ENCODE peak calls at places on chromosome 6, in four cellular contexts. L, J, K and U are unnamed samples.

GRCh38 chr6:142118926-142119325 is 13.8 kb upstream of the GJE1 start:
- DNase-seq in L (no peak), K (no peak), J (peak; percentile 23), U (no peak)

GRCh38 chr6:43779864-43780260 is 9.9 kb downstream of the VEGFA start:
- DNase-seq in J (no peak), L (no peak), K (no peak), U (no peak)

GRCh38 chr6:153162646-153163045 is 31.6 kb upstream of the RGS17 start:
- DNase-seq in K (no peak), J (peak; percentile 43), L (no peak), U (no peak)

GRCh38 chr6:155132617-155133016 is 131.2 kb upstream of the CLDN20 start:
- DNase-seq in J (no peak), K (no peak), L (no peak), U (no peak)

GRCh38 chr6:143759666-143760065 is 81.9 kb downstream of the PHACTR2 start:
- DNase-seq in K (no peak), L (no peak), J (peak; percentile 41), U (no peak)

GRCh38 chr6:87483929-87484328 is 11.2 kb downstream of the SLC35A1 start:
- DNase-seq in L (peak; percentile 89), J (peak; percentile 43), K (peak; percentile 80), U (peak; percentile 94)

GRCh38 chr6:112620832-112621569 is 273.9 kb downstream of the RFPL4B start:
- DNase-seq in L (no peak), J (peak; percentile 79), K (no peak), U (no peak)

GRCh38 chr6:3367630-3368029 is 89.2 kb downstream of the SLC22A23 start:
- DNase-seq in L (no peak), J (no peak), K (no peak), U (no peak)

GRCh38 chr6:58198301-58198700 is 880.9 kb downstream of the PRIM2 start:
- DNase-seq in K (no peak), L (no peak), J (no peak), U (no peak)

GRCh38 chr6:151391021-151391470 is 313 bp downstream of the ZBTB2 start:
- DNase-seq in K (no peak), L (peak; percentile 71), J (peak; percentile 60), U (peak; percentile 85)

GRCh38 chr6:149162924-149163323 is 154.6 kb upstream of the TAB2 start:
- DNase-seq in L (no peak), J (no peak), K (no peak), U (no peak)

GRCh38 chr6:81696505-81696904 is 56.0 kb downstream of the TENT5A start:
- DNase-seq in L (no peak), J (peak; percentile 33), K (no peak), U (no peak)

GRCh38 chr6:163392533-163392932 is 22.0 kb upstream of the QKI start:
- DNase-seq in L (no peak), J (peak; percentile 33), K (no peak), U (peak; percentile 26)

GRCh38 chr6:15360300-15360699 is 114.4 kb downstream of the JARID2 start:
- DNase-seq in J (no peak), L (no peak), K (no peak), U (no peak)

GRCh38 chr6:48962041-48962440 is 501.0 kb downstream of the MMUT start:
- DNase-seq in K (no peak), L (no peak), J (no peak), U (no peak)

GRCh38 chr6:37582309-37582708 is 82.6 kb upstream of the CCDC167 start:
- DNase-seq in K (no peak), J (no peak), L (no peak), U (peak; percentile 34)

GRCh38 chr6:37260063-37260843 is 2.3 kb upstream of the TMEM217 start:
- DNase-seq in J (no peak), L (no peak), K (no peak), U (no peak)

GRCh38 chr6:26216886-26217713 is 129.9 kb downstream of the HFE start:
- DNase-seq in J (peak; percentile 90), K (no peak), L (peak; percentile 88), U (peak; percentile 98)

DNA sequence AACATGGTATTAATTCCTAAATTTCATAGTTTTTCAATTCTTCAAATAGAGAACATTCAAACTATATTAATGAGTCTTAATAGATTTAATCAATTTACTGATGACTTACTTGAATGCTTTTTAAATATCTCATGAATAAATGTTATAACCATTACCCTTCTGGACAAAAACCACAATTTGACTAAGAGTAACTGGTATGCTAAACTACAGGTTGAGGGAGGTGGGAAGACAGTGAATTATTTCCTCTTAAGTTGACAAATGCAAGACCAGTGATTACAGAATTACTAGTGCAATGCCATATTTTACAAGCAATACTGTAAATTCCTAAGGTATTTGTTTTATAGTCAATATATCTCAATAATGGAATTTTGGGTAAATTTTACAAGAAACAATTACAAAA is 65.1 kb downstream of the REV3L start:
- DNase-seq in J (peak; percentile 13), K (no peak), L (no peak), U (no peak)
- H3K56ac ChIP-seq in J (no peak overlapping the region), K (no peak overlapping the region), L (no peak overlapping the region), U (no peak overlapping the region)

GRCh38 chr6:46661500-46661899 is 8.7 kb downstream of the SLC25A27 start:
- DNase-seq in J (no peak), L (no peak), K (no peak), U (no peak)
- H3K56ac ChIP-seq in J (no peak overlapping the region), L (no peak overlapping the region), K (no peak overlapping the region), U (no peak overlapping the region)

DNA sequence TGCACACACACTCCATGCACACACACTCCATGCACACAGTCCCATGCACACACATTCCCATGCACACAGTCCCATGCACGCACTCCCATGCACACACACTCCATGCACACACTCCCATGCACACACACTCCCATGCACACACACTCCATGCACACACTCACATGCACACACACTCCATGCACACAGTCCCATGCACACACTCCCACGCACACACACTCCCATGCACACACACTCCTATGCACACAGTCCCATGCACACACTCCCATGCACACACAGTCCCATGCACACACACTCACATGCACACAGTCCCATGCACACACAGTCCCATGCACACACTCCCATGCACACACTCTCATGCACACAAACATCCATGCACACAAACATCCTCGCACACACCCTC is 168.4 kb downstream of the TTLL2 start:
- DNase-seq in J (no peak), L (no peak), K (no peak), U (no peak)
- H3K56ac ChIP-seq in J (no peak overlapping the region), L (no peak overlapping the region), K (no peak overlapping the region), U (no peak overlapping the region)

GRCh38 chr6:8441452-8441851 is 6.1 kb upstream of the SLC35B3 start:
- DNase-seq in K (no peak), J (no peak), L (no peak), U (no peak)
- H3K56ac ChIP-seq in K (no peak overlapping the region), J (no peak overlapping the region), L (no peak overlapping the region), U (no peak overlapping the region)

DNA sequence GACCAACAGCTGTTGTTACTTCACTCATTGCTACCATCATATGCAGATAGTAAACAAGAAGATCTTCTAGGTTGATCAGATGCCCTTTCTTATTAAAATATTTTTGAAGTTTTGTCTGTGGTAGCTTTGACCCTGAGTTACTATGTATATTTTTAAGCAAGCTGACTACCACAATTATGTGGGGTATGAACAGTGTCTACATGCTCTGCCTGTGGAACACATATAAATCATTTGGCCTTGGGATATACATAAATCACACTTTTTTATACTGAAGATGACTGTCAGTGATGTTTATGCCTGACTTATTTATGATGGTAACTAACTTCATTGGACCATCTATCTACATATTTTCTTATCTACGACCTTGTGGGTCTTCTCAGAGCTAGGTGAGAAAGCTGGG is 44.2 kb downstream of the LIN28B start:
- DNase-seq in J (no peak), K (no peak), L (no peak), U (no peak)
- H3K56ac ChIP-seq in J (no peak overlapping the region), K (no peak overlapping the region), L (no peak overlapping the region), U (no peak overlapping the region)

DNA sequence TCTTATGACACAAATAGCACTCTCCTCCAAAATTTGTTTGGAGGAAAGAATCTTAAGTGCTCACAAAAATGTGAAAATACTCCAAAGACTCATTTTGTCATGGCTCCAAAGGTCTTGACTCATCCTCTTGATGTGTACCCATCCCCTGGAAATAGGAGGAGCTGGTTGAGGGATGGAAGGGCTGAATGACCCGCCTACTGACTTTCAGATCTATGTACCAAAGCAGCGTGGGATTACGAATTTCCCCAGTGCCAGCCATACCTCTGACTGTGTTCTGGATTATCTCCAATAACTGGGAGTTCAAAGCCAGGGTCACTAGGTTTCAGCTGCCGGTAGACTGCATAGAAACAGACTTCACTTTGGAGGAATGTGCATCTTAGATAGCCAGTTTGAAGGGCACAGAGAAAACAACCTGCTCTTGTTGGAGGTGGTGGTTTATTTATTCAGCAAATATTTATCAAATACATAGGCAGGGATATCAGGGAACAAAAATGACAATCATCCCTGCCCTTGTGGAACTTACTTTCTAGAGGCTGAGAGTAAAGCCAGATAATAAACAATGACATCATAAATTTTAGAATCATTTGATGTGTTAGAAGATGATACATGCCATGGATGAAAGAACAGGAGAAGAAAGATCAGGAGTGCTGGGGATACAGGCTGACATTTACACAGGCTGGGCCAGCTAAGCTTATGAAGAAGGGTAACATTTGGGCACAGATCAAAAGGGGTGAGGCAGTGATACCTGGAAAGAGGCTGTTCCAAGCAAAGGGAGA is 246.6 kb downstream of the TBXT start:
- DNase-seq in K (no peak), J (peak; percentile 72), L (no peak), U (no peak)
- H3K56ac ChIP-seq in K (no peak overlapping the region), J (no peak overlapping the region), L (no peak overlapping the region), U (no peak overlapping the region)

DNA sequence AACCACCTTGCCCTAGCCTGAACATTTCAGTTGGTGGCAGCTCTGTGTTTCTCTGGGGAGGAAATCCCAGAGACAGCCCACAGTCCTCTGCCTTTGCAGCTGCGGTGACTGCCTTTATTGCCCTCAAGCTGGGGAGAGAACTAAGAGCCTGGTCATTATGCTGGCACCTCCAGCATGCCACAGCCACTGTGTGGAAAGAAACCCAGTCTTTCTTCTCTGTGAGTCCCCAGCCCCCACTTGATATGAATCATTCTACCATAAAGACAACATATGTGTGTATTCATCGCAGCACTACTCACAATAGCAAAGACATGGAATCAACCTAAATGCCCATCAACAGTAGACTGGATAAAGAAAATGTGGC is 82.3 kb upstream of the RNF217 start:
- DNase-seq in K (no peak), J (no peak), L (no peak), U (no peak)
- H3K56ac ChIP-seq in K (no peak overlapping the region), J (no peak overlapping the region), L (no peak overlapping the region), U (no peak overlapping the region)

DNA sequence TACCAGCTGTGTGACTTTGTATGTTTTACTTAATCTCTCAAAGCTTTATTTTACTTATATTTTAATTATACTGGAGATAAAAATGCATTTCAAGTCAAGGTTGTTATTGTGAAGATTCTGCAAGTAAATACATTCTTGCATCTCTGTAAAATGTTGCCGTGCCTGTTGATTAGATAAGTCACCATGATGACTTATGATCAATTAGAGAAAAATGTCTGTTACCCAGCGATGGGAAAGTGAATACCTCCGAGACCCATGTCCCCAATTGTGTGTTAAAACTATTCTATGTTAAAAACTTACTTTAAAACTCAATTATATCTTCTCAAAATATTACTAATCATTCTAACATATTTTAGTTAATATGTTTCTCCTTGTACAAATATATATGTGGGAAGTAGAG is 39.9 kb downstream of the MYB start:
- DNase-seq in L (no peak), J (no peak), K (no peak), U (no peak)
- H3K56ac ChIP-seq in L (no peak overlapping the region), J (no peak overlapping the region), K (no peak overlapping the region), U (no peak overlapping the region)